ENCODE peak calls at places on chromosomes 6 and 20, in four cellular contexts. L is GM12878, K is H1, C is K562. N is an unnamed sample.

GRCh38 chr20:24950836-24951525 is 1.9 kb downstream of the CST7 start:
- DNase-seq in C (no peak), L (no peak), K (peak), N (no peak)

GRCh38 chr6:106637718-106638341 is 8.5 kb downstream of the QRSL1 start:
- DNase-seq in K (no peak), L (no peak), C (no peak), N (no peak)

GRCh38 chr6:92159046-92159445 is 1260.3 kb downstream of the EPHA7 start:
- DNase-seq in C (no peak), L (no peak), K (no peak), N (no peak)

GRCh38 chr6:15907914-15908518 is 220.9 kb upstream of the MYLIP start:
- DNase-seq in C (peak), K (no peak), L (no peak), N (no peak)

GRCh38 chr6:131894735-131895424 is 56.3 kb downstream of the CCN2 start:
- DNase-seq in K (no peak), C (no peak), L (no peak), N (no peak)

GRCh38 chr6:34341481-34341971 is 50.9 kb downstream of the NUDT3 start:
- DNase-seq in C (no peak), K (no peak), L (no peak), N (no peak)

GRCh38 chr6:159089443-159089842 is 44.7 kb upstream of the TAGAP start:
- DNase-seq in C (no peak), L (no peak), K (peak), N (no peak)

GRCh38 chr20:24291066-24291465 is 178.4 kb upstream of the SYNDIG1 start:
- DNase-seq in L (no peak), C (no peak), K (no peak), N (no peak)

GRCh38 chr6:17473554-17473953 is 80.2 kb downstream of the CAP2 start:
- DNase-seq in C (no peak), K (no peak), L (no peak), N (no peak)

GRCh38 chr6:65745614-65746013 is 38.6 kb upstream of the EYS start:
- DNase-seq in K (no peak), C (no peak), L (no peak), N (no peak)

GRCh38 chr6:32973934-32974333 is 5.5 kb downstream of the BRD2 start:
- DNase-seq in L (no peak), K (no peak), C (peak), N (no peak)

GRCh38 chr20:47113362-47114118 is 218.9 kb downstream of the EYA2 start:
- DNase-seq in C (peak), L (no peak), K (no peak), N (no peak)

GRCh38 chr6:128599036-128599435 is 78.6 kb upstream of the PTPRK start:
- DNase-seq in K (no peak), L (no peak), C (no peak), N (no peak)

GRCh38 chr6:124073820-124074587 is 270.3 kb downstream of the NKAIN2 start:
- DNase-seq in K (no peak), L (no peak), C (no peak), N (no peak)

GRCh38 chr6:125236536-125237327 is 65.0 kb downstream of the HDDC2 start:
- DNase-seq in C (no peak), K (no peak), L (no peak), N (no peak)

GRCh38 chr6:73888050-73888449 is 192.0 kb downstream of the CD109 start:
- DNase-seq in C (no peak), K (no peak), L (no peak), N (no peak)

DNA sequence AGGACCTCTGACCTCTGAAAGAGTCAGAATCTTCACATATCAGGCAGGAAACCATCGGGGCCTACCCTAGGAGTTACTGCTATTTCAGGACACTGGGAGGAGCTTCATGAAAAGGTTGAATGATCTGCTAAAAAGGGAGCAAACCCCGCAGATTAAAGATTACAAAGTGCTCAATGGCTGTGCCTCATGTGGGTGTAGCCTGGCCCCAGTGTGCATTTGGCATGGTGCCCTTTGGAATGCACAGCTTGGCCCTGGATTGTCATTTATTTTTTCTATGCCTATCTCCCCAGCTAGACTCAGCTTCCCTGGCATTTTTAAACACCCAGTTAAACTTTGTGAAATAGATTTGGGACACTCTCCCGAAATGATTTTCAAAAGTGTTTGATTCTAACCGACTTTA is 368.5 kb upstream of the SPTLC3 start:
- DNase-seq in L (no peak), K (no peak), C (no peak), N (no peak)
- TF ChIP-seq EGR1 in L (no peak), K (no peak), C (no peak), N (no peak)

GRCh38 chr6:137802408-137803182 is 64.5 kb upstream of the TNFAIP3 start:
- DNase-seq in L (no peak), C (no peak), K (no peak), N (no peak)
- TF ChIP-seq EGR1 in L (no peak), C (no peak), K (no peak), N (no peak)

GRCh38 chr6:112877134-112878100 is 530.3 kb downstream of the RFPL4B start:
- DNase-seq in K (no peak), C (no peak), L (no peak), N (no peak)
- TF ChIP-seq EGR1 in K (no peak), C (no peak), L (no peak), N (no peak)

GRCh38 chr20:44087857-44088120 is 99.2 kb downstream of the JPH2 start:
- DNase-seq in K (no peak), L (no peak), C (no peak), N (no peak)

GRCh38 chr20:44093249-44093582 is 93.8 kb downstream of the JPH2 start:
- DNase-seq in C (no peak), K (no peak), L (no peak), N (no peak)

GRCh38 chr20:44089987-44090674 is 96.9 kb downstream of the JPH2 start:
- DNase-seq in K (no peak), L (peak), C (peak), N (peak)

GRCh38 chr20:44092551-44093248 is 94.3 kb downstream of the JPH2 start:
- DNase-seq in C (peak), L (no peak), K (no peak), N (no peak)

GRCh38 chr20:44091026-44091425 is 96.0 kb downstream of the JPH2 start:
- DNase-seq in L (no peak), C (no peak), K (no peak), N (no peak)
- TF ChIP-seq EGR1 in L (no peak), C (no peak), K (no peak), N (no peak)

DNA sequence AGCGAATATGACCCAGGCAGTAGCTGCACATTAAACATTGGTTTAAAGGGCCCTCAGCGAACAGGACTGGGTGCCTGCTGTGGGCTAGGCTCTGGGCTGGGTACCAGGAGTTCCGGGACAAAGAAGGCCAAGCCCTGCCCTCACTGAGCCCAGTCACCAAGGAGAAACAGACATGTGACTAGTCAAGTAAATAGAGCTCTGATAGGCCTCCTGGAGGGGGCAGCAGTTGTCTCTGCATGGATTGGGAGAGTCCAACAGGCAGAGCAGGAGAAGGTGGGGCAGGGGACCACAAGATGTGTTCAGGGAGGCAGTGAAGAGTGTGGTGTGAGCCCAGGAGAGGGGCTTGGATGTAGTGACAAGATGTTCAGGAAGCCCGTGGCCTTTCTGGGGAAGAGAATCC is 3.1 kb downstream of the HM13 start:
- DNase-seq in C (peak), L (no peak), K (peak), N (peak)
- TF ChIP-seq EGR1 in C (no peak), L (no peak), K (no peak), N (no peak)

GRCh38 chr6:14544689-14545088 is 427.1 kb downstream of the CD83 start:
- DNase-seq in K (no peak), L (no peak), C (no peak), N (no peak)
- TF ChIP-seq EGR1 in K (no peak), L (no peak), C (no peak), N (no peak)

GRCh38 chr6:24901698-24902328 is 33.9 kb downstream of the RIPOR2 start:
- DNase-seq in C (no peak), K (no peak), L (no peak), N (no peak)
- TF ChIP-seq EGR1 in C (no peak), K (no peak), L (no peak), N (no peak)

GRCh38 chr20:18188446-18188845 is 50.8 kb downstream of the KAT14 start:
- DNase-seq in L (no peak), K (no peak), C (no peak), N (no peak)

GRCh38 chr20:18187020-18187419 is 49.4 kb downstream of the KAT14 start:
- DNase-seq in C (no peak), L (no peak), K (no peak), N (no peak)

GRCh38 chr20:18190466-18191233 is 53.0 kb downstream of the KAT14 start:
- DNase-seq in K (peak), L (no peak), C (no peak), N (no peak)

GRCh38 chr20:18195931-18196330 is 58.3 kb downstream of the KAT14 start:
- DNase-seq in K (no peak), L (no peak), C (no peak), N (no peak)

DNA sequence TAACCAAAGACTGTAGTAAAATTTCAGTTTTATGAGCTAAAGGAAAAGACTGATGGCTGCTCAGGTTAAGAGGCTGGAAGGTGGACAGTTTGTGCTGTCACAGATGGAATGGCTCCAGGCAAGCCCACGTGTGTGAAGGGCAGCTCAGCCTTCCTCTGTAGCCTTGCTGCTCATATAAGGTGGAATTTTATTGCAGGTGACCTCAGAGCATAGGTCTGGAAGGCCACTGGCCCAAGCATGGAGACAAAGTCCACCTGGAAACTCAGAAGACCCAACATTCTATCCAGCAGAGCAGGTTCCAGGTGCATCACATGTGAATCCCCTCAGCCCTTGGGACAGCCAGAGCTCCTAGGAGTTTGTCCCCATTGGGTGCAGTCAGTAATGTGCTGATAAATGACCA is 53.7 kb downstream of the KAT14 start:
- DNase-seq in L (no peak), K (no peak), C (no peak), N (no peak)
- TF ChIP-seq EGR1 in L (no peak), K (no peak), C (no peak), N (no peak)

GRCh38 chr6:12637960-12638641 is 78.5 kb upstream of the PHACTR1 start:
- DNase-seq in C (peak), L (peak), K (peak), N (peak)
- TF ChIP-seq EGR1 in C (no peak), L (no peak), K (no peak), N (no peak)

N was measured in HCT116.